ENCODE peak calls at places on chromosomes 2 and 18, in eight cellular contexts. A is stimulated activated CD4-positive, alpha-beta T cell treated with anti-CD3 and anti-CD28 coated beads, Interleukin-1b, Interleukin-23, amount 100 ng/mL, for 48 hours; Q is choroid plexus epithelial cell; P is GM23248; C is Daoy; X is activated CD4-positive, alpha-beta T cell treated with anti-CD3 and anti-CD28 coated beads, Interleukin-2, amount 10 ng/mL, durations not matched to agents 7 days and 5 days; E is NB4; N is SK-N-SH. H is an unnamed sample.

GRCh38 chr2:95076705-95077520 is 44.7 kb downstream of the MRPS5 start:
- DNase-seq in A (peak; percentile 90), Q (peak; percentile 61), P (peak; percentile 68), C (peak; percentile 75), X (peak; percentile 94), E (peak; percentile 62), N (peak; percentile 84), H (peak; percentile 37)

GRCh38 chr2:104900608-104901007 is 46.7 kb downstream of the POU3F3 start:
- DNase-seq in A (no peak), Q (no peak), P (no peak), C (no peak), X (no peak), E (no peak), N (no peak), H (no peak)

GRCh38 chr2:211434773-211435172 is 878.4 kb downstream of the CPS1 start:
- DNase-seq in A (no peak), Q (no peak), P (peak; percentile 1), C (no peak), X (no peak), E (no peak), N (no peak), H (no peak)

GRCh38 chr2:75424936-75425619 is 135.7 kb downstream of the EVA1A start:
- DNase-seq in A (no peak), Q (no peak), P (peak; percentile 65), C (peak; percentile 33), X (no peak), E (peak; percentile 6), N (no peak), H (no peak)

GRCh38 chr2:202037086-202037485 is 3.4 kb downstream of the FZD7 start:
- DNase-seq in A (no peak), Q (no peak), P (peak; percentile 59), C (no peak), X (no peak), E (no peak), N (no peak), H (no peak)

GRCh38 chr18:74831571-74832250 is 234.0 kb downstream of the ZNF407 start:
- DNase-seq in A (no peak), Q (peak; percentile 62), P (peak; percentile 13), C (no peak), X (no peak), E (no peak), N (no peak), H (no peak)

GRCh38 chr18:60279394-60279793 is 93.2 kb downstream of the MC4R start:
- DNase-seq in A (no peak), Q (no peak), P (no peak), C (no peak), X (no peak), E (no peak), N (no peak), H (no peak)

GRCh38 chr2:96146151-96146880 is 1.1 kb upstream of the DUSP2 start:
- DNase-seq in A (peak; percentile 93), Q (no peak), P (no peak), C (peak; percentile 63), X (peak; percentile 89), E (peak; percentile 93), N (peak; percentile 57), H (peak; percentile 76)

GRCh38 chr18:49161627-49162026 is 210.9 kb upstream of the SMAD7 start:
- DNase-seq in A (peak; percentile 45), Q (peak; percentile 83), P (peak; percentile 51), C (peak; percentile 21), X (peak; percentile 12), E (no peak), N (peak; percentile 10), H (no peak)

GRCh38 chr2:157898591-157898996 is 22.5 kb upstream of the ACVR1 start:
- DNase-seq in A (peak; percentile 83), Q (peak; percentile 91), P (peak; percentile 84), C (peak; percentile 78), X (peak; percentile 54), E (peak; percentile 21), N (no peak), H (no peak)

GRCh38 chr18:59986139-59986538 is 86.3 kb downstream of the PMAIP1 start:
- DNase-seq in A (no peak), Q (no peak), P (no peak), C (no peak), X (no peak), E (no peak), N (no peak), H (no peak)

GRCh38 chr18:34258176-34258575 is 33.5 kb upstream of the NOL4 start:
- DNase-seq in A (no peak), Q (no peak), P (no peak), C (no peak), X (no peak), E (no peak), N (no peak), H (no peak)

GRCh38 chr2:1550658-1551316 is 137.5 kb downstream of the TPO start:
- DNase-seq in A (peak; percentile 58), Q (peak; percentile 50), P (peak; percentile 62), C (peak; percentile 72), X (peak; percentile 63), E (peak; percentile 62), N (peak; percentile 96), H (peak; percentile 12)

GRCh38 chr18:22343613-22344012 is 74.1 kb downstream of the CTAGE1 start:
- DNase-seq in A (no peak), Q (no peak), P (no peak), C (no peak), X (no peak), E (no peak), N (no peak), H (no peak)

GRCh38 chr2:238119756-238120462 is 18.6 kb upstream of the KLHL30 start:
- DNase-seq in A (no peak), Q (no peak), P (no peak), C (no peak), X (no peak), E (no peak), N (no peak), H (no peak)

GRCh38 chr2:21866316-21866715 is 742.5 kb downstream of the TDRD15 start:
- DNase-seq in A (no peak), Q (no peak), P (no peak), C (no peak), X (no peak), E (no peak), N (no peak), H (no peak)

GRCh38 chr18:53864758-53865157 is 359.7 kb downstream of the MBD2 start:
- DNase-seq in A (no peak), Q (peak; percentile 26), P (peak; percentile 28), C (no peak), X (no peak), E (no peak), N (peak; percentile 14), H (no peak)

GRCh38 chr18:58756596-58757240 is 85.5 kb downstream of the MALT1 start:
- DNase-seq in A (no peak), Q (no peak), P (no peak), C (no peak), X (no peak), E (no peak), N (no peak), H (no peak)

GRCh38 chr2:127081826-127082633 is 24.9 kb downstream of the BIN1 start:
- DNase-seq in A (peak; percentile 64), Q (peak; percentile 40), P (no peak), C (no peak), X (peak; percentile 87), E (peak; percentile 47), N (no peak), H (no peak)

GRCh38 chr2:161136194-161136593 is 24.0 kb upstream of the TANK start:
- DNase-seq in A (no peak), Q (no peak), P (no peak), C (no peak), X (no peak), E (peak; percentile 31), N (no peak), H (no peak)

GRCh38 chr2:140383781-140384180 is 1603.6 kb upstream of the NXPH2 start:
- DNase-seq in A (no peak), Q (no peak), P (no peak), C (no peak), X (no peak), E (no peak), N (no peak), H (no peak)

GRCh38 chr2:68190991-68191731 is 33.5 kb downstream of the PNO1 start:
- DNase-seq in A (no peak), Q (peak; percentile 85), P (peak; percentile 86), C (peak; percentile 51), X (no peak), E (peak; percentile 45), N (no peak), H (no peak)

GRCh38 chr2:186590538-186591441 is 934 bp downstream of the ITGAV start:
- DNase-seq in A (peak; percentile 7), Q (peak; percentile 68), P (peak; percentile 72), C (peak; percentile 66), X (no peak), E (peak; percentile 71), N (peak; percentile 56), H (peak; percentile 81)

GRCh38 chr2:28401411-28401810 is 8.8 kb downstream of the FOSL2 start:
- DNase-seq in A (no peak), Q (no peak), P (peak; percentile 56), C (no peak), X (no peak), E (no peak), N (no peak), H (no peak)

GRCh38 chr2:241965931-241966412 is 96.4 kb downstream of the RTP5 start:
- DNase-seq in A (peak; percentile 84), Q (peak; percentile 99), P (peak; percentile 94), C (peak; percentile 95), X (peak; percentile 47), E (peak; percentile 98), N (no peak), H (peak; percentile 77)

GRCh38 chr2:221896505-221897151 is 324.5 kb upstream of the EPHA4 start:
- DNase-seq in A (no peak), Q (no peak), P (peak; percentile 83), C (peak; percentile 58), X (no peak), E (no peak), N (no peak), H (no peak)

GRCh38 chr18:61091379-61091778 is 241.9 kb upstream of the CDH20 start:
- DNase-seq in A (no peak), Q (no peak), P (no peak), C (no peak), X (no peak), E (no peak), N (no peak), H (no peak)

GRCh38 chr2:40746150-40746549 is 294.3 kb upstream of the SLC8A1 start:
- DNase-seq in A (no peak), Q (no peak), P (no peak), C (peak; percentile 15), X (no peak), E (peak; percentile 17), N (no peak), H (no peak)

GRCh38 chr2:239533917-239534316 is 133.1 kb upstream of the HDAC4 start:
- DNase-seq in A (no peak), Q (peak; percentile 6), P (peak; percentile 56), C (no peak), X (no peak), E (no peak), N (no peak), H (no peak)